ENCODE peak calls at places on chromosomes 11 and 22, in four cellular contexts. R, L, U and C are unnamed samples.

GRCh38 chr22:40128989-40129388 is 48.7 kb upstream of the TNRC6B start:
- DNase-seq in L (no peak), U (no peak), R (no peak), C (no peak)

GRCh38 chr11:31656051-31656450 is 146.5 kb downstream of the ELP4 start:
- DNase-seq in L (no peak), U (peak; percentile 9), R (peak; percentile 40), C (peak; percentile 26)

GRCh38 chr22:49087163-49087562 is 740.5 kb downstream of the BRD1 start:
- DNase-seq in L (no peak), R (no peak), U (no peak), C (no peak)

GRCh38 chr11:64264371-64264852 is 13.1 kb downstream of the PLCB3 start:
- DNase-seq in R (no peak), U (no peak), L (no peak), C (no peak)

GRCh38 chr11:44848203-44848962 is 102.3 kb downstream of the TP53I11 start:
- DNase-seq in L (no peak), U (no peak), R (no peak), C (no peak)

GRCh38 chr22:37684803-37685615 is 1.1 kb upstream of the NOL12 start:
- DNase-seq in U (no peak), L (no peak), R (no peak), C (peak; percentile 90)

GRCh38 chr22:35783943-35784614 is 66.4 kb downstream of the APOL5 start:
- DNase-seq in R (peak; percentile 86), U (peak; percentile 79), L (no peak), C (peak; percentile 73)

GRCh38 chr11:108122166-108122628 is 830 bp downstream of the ACAT1 start:
- DNase-seq in R (peak; percentile 57), L (no peak), U (peak; percentile 16), C (no peak)

GRCh38 chr11:100687630-100688395 is 725 bp downstream of the ARHGAP42 start:
- DNase-seq in L (peak; percentile 53), U (peak; percentile 77), R (peak; percentile 84), C (peak; percentile 61)

GRCh38 chr11:118263694-118264567 is at the start of gene MPZL2:
- DNase-seq in L (no peak), U (no peak), R (peak; percentile 11), C (no peak)

GRCh38 chr11:69201764-69202370 is 46.1 kb downstream of the SMIM38 start:
- DNase-seq in U (no peak), R (no peak), L (no peak), C (no peak)

GRCh38 chr11:125494987-125495725 is 909 bp downstream of the FEZ1 start:
- DNase-seq in R (peak; percentile 69), L (no peak), U (peak; percentile 22), C (peak; percentile 17)

GRCh38 chr11:87266751-87267150 is 229.0 kb downstream of the TMEM135 start:
- DNase-seq in L (no peak), U (no peak), R (no peak), C (no peak)

GRCh38 chr11:61797263-61797944 is 4.7 kb downstream of the FEN1 start:
- DNase-seq in L (no peak), U (peak; percentile 64), R (peak; percentile 85), C (peak; percentile 76)

GRCh38 chr11:119441898-119442243 is 18.9 kb upstream of the THY1 start:
- DNase-seq in L (no peak), R (no peak), U (no peak), C (no peak)

GRCh38 chr11:12083380-12083779 is 27.0 kb upstream of the MICAL2 start:
- DNase-seq in L (no peak), U (no peak), R (no peak), C (peak; percentile 49)

GRCh38 chr11:30789270-30789669 is 203.1 kb upstream of the MPPED2 start:
- DNase-seq in L (no peak), U (peak; percentile 49), R (peak; percentile 61), C (no peak)

GRCh38 chr11:35292290-35292689 is 127.1 kb downstream of the SLC1A2 start:
- DNase-seq in R (no peak), L (no peak), U (no peak), C (no peak)

GRCh38 chr11:93773601-93774200 is 10.4 kb upstream of the MED17 start:
- DNase-seq in R (no peak), U (no peak), L (no peak), C (no peak)

GRCh38 chr11:45590743-45591142 is 74.7 kb downstream of the CHST1 start:
- DNase-seq in L (no peak), U (peak; percentile 20), R (peak; percentile 3), C (no peak)

GRCh38 chr11:17012712-17013547 is 1.3 kb downstream of the PLEKHA7 start:
- DNase-seq in L (no peak), U (peak; percentile 71), R (peak; percentile 21), C (peak; percentile 50)

GRCh38 chr22:33756508-33756949 is 163.7 kb downstream of the LARGE1 start:
- DNase-seq in U (no peak), L (no peak), R (no peak), C (no peak)

GRCh38 chr11:74592063-74592440 is 330 bp upstream of the POLD3 start:
- DNase-seq in L (no peak), R (peak; percentile 49), U (no peak), C (no peak)

GRCh38 chr11:110000045-110000502 is 93.1 kb upstream of the ZC3H12C start:
- DNase-seq in U (peak; percentile 99), R (peak; percentile 96), L (no peak), C (no peak)

GRCh38 chr11:103863497-103863896 is 172.9 kb upstream of the DDI1 start:
- DNase-seq in L (no peak), U (peak; percentile 48), R (peak; percentile 67), C (peak; percentile 45)

GRCh38 chr11:28245131-28245530 is 136.9 kb downstream of the METTL15 start:
- DNase-seq in L (no peak), R (peak; percentile 23), U (peak; percentile 88), C (peak; percentile 58)

GRCh38 chr11:17867346-17867745 is 132.8 kb downstream of the KCNC1 start:
- DNase-seq in L (no peak), U (no peak), R (no peak), C (no peak)

GRCh38 chr11:94536386-94536785 is 7.3 kb upstream of the FUT4 start:
- DNase-seq in R (no peak), U (no peak), L (no peak), C (no peak)

GRCh38 chr11:70496591-70497535 is 98.5 kb downstream of the CTTN start:
- DNase-seq in R (no peak), U (no peak), L (no peak), C (no peak)

GRCh38 chr11:127000291-127000968 is at the start of gene KIRREL3:
- DNase-seq in U (peak; percentile 28), L (no peak), R (peak; percentile 80), C (no peak)

GRCh38 chr22:26805131-26805530 is 147.7 kb downstream of the MIAT start:
- DNase-seq in U (peak; percentile 52), R (peak; percentile 25), L (no peak), C (no peak)

GRCh38 chr11:224424-224823 is 11.7 kb downstream of the SIRT3 start:
- DNase-seq in L (no peak), U (no peak), R (no peak), C (no peak)

GRCh38 chr11:3809624-3809928 is 1.2 kb downstream of the PGAP2 start:
- DNase-seq in L (no peak), U (no peak), R (no peak), C (peak; percentile 23)

GRCh38 chr11:35583126-35583525 is 35.1 kb upstream of the FJX1 start:
- DNase-seq in U (peak; percentile 61), R (peak; percentile 90), L (no peak), C (no peak)

GRCh38 chr11:103047837-103048236 is 44.1 kb downstream of the DCUN1D5 start:
- DNase-seq in R (peak; percentile 25), L (no peak), U (no peak), C (peak; percentile 61)

GRCh38 chr22:29078869-29079207 is 6.0 kb downstream of the KREMEN1 start:
- DNase-seq in L (no peak), U (no peak), R (no peak), C (no peak)

GRCh38 chr11:116714902-116715301 is 57.9 kb downstream of the BUD13 start:
- DNase-seq in U (no peak), L (no peak), R (no peak), C (no peak)

GRCh38 chr11:126210871-126211235 is 597 bp downstream of the RPUSD4 start:
- DNase-seq in U (no peak), L (no peak), R (peak; percentile 44), C (no peak)

GRCh38 chr22:24976442-24977218 is 24.1 kb downstream of the KIAA1671 start:
- DNase-seq in U (no peak), L (no peak), R (no peak), C (no peak)
- H3K79me2 ChIP-seq in U (no peaks in the 10 kb centered on the region), L (peaks cover 14% of the 10 kb centered on the region), R (no peaks in the 10 kb centered on the region), C (no peaks in the 10 kb centered on the region)

DNA sequence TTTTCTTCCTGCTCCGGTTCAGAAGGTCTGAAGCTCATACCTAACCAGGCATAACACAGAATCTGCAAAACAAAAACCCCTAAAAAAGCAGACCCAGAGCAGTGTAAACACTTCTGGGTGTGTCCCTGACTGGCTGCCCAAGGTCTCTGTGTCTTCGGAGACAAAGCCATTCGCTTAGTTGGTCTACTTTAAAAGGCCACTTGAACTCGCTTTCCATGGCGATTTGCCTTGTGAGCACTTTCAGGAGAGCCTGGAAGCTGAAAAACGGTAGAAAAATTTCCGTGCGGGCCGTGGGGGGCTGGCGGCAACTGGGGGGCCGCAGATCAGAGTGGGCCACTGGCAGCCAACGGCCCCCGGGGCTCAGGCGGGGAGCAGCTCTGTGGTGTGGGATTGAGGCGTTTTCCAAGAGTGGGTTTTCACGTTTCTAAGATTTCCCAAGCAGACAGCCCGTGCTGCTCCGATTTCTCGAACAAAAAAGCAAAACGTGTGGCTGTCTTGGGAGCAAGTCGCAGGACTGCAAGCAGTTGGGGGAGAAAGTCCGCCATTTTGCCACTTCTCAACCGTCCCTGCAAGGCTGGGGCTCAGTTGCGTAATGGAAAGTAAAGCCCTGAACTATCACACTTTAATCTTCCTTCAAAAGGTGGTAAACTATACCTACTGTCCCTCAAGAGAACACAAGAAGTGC is 661 bp upstream of the MALAT1 start:
- DNase-seq in U (peak; percentile 47), R (peak; percentile 80), L (no peak), C (peak; percentile 69)
- H3K79me2 ChIP-seq in U (peaks cover 84% of the 10 kb centered on the region), R (peaks cover 85% of the 10 kb centered on the region), L (peaks cover 62% of the 10 kb centered on the region), C (peaks cover 37% of the 10 kb centered on the region)

GRCh38 chr22:45312415-45312814 is 2.7 kb downstream of the FAM118A start:
- DNase-seq in R (no peak), U (no peak), L (no peak), C (peak; percentile 59)
- H3K79me2 ChIP-seq in R (peaks cover 24% of the 10 kb centered on the region), U (peaks cover 60% of the 10 kb centered on the region), L (peaks cover 39% of the 10 kb centered on the region), C (peaks cover 18% of the 10 kb centered on the region)

GRCh38 chr11:129533395-129533794 is 157.7 kb downstream of the BARX2 start:
- DNase-seq in U (no peak), L (no peak), R (no peak), C (no peak)

GRCh38 chr11:129528296-129528695 is 152.6 kb downstream of the BARX2 start:
- DNase-seq in U (no peak), R (no peak), L (no peak), C (no peak)

GRCh38 chr11:129530154-129530895 is 154.7 kb downstream of the BARX2 start:
- DNase-seq in L (no peak), R (no peak), U (no peak), C (no peak)
- H3K79me2 ChIP-seq in L (no peaks in the 10 kb centered on the region), R (no peaks in the 10 kb centered on the region), U (no peaks in the 10 kb centered on the region), C (no peaks in the 10 kb centered on the region)

DNA sequence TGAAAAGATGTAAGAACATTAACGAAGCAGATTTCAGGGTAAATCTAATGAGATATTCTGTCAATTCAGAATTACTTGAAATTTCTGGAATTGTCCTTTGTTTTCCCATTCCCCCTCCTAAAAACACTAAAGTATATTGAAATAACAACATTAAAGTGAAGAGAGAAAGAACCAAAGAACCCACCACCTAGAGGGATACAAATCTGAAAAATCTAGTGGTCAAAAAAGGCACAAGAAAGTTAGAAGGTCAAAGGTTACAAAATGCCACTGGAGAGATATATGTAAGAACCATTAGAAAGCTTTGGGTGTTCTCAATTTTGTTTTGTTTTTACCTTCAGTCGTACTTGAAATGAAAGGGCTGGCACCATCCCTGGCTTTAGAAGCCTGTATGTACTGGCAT is 57.9 kb downstream of the DENND5A start:
- DNase-seq in U (no peak), R (no peak), L (no peak), C (no peak)
- H3K79me2 ChIP-seq in U (peaks cover 72% of the 10 kb centered on the region), R (peaks cover 100% of the 10 kb centered on the region), L (peaks cover 43% of the 10 kb centered on the region), C (peaks cover 3% of the 10 kb centered on the region)